ENCODE peak calls at places on chromosomes 16 and 17, in five cellular contexts. G is tibial artery, X is cardiac muscle cell, M is PC-9, D is uterus. S is an unnamed sample. For H3K4me1, the result is how much of the 10 kb centered on the place peaks cover.

GRCh38 chr16:81522141-81522701 is 77.6 kb downstream of the CMIP start:
- DNase-seq in M (peak), X (no peak), D (no peak), G (peak), S (no peak)

GRCh38 chr17:51461578-51462004 is 201.2 kb downstream of the UTP18 start:
- DNase-seq in G (no peak), D (no peak), M (no peak), X (peak), S (peak)

GRCh38 chr17:61168506-61168905 is 231.1 kb upstream of the TBX2 start:
- DNase-seq in X (no peak), D (no peak), M (peak), G (no peak), S (no peak)

GRCh38 chr17:66165537-66166123 is 26.3 kb downstream of the CEP112 start:
- DNase-seq in M (no peak), X (peak), G (no peak), D (no peak), S (no peak)

GRCh38 chr16:66295761-66296546 is 70.5 kb upstream of the CDH5 start:
- DNase-seq in X (no peak), D (no peak), G (no peak), M (peak), S (no peak)

GRCh38 chr16:85389679-85390470 is 223.2 kb upstream of the GSE1 start:
- DNase-seq in X (no peak), D (no peak), M (no peak), G (peak), S (no peak)

GRCh38 chr17:63446981-63447687 is 1.0 kb upstream of the CYB561 start:
- DNase-seq in D (no peak), X (peak), G (no peak), M (peak), S (peak)

GRCh38 chr16:89013111-89013510 is 36.1 kb upstream of the CBFA2T3 start:
- DNase-seq in M (no peak), X (no peak), G (peak), D (no peak), S (peak)

GRCh38 chr17:7330099-7331015 is 1.2 kb upstream of the NEURL4 start:
- DNase-seq in M (peak), G (peak), X (peak), D (peak), S (peak)

GRCh38 chr17:58377005-58377660 is 25.1 kb upstream of the SUPT4H1 start:
- DNase-seq in M (peak), D (no peak), G (no peak), X (no peak), S (no peak)

GRCh38 chr17:64780096-64781012 is 118.2 kb upstream of the SMURF2 start:
- DNase-seq in D (no peak), X (no peak), M (peak), G (peak), S (peak)

GRCh38 chr17:6473128-6473767 is 29.0 kb downstream of the PIMREG start:
- DNase-seq in D (peak), G (peak), X (peak), M (peak), S (peak)

GRCh38 chr16:68227850-68228553 is 7.9 kb downstream of the ESRP2 start:
- DNase-seq in G (peak), D (no peak), M (no peak), X (no peak), S (no peak)

GRCh38 chr16:2952679-2953078 is 11.4 kb upstream of the KREMEN2 start:
- DNase-seq in D (no peak), M (no peak), X (no peak), G (no peak), S (no peak)

GRCh38 chr17:83100853-83101391 is 21.5 kb downstream of the METRNL start:
- DNase-seq in G (no peak), D (no peak), M (no peak), X (no peak), S (no peak)

GRCh38 chr17:82230627-82231311 is 1.9 kb downstream of the SLC16A3 start:
- DNase-seq in X (peak), M (no peak), G (peak), D (peak), S (peak)

GRCh38 chr16:47778106-47778803 is 317.1 kb downstream of the PHKB start:
- DNase-seq in M (no peak), X (peak), G (no peak), D (no peak), S (no peak)

GRCh38 chr16:10172848-10173655 is 9.2 kb downstream of the GRIN2A start:
- DNase-seq in G (no peak), X (no peak), D (no peak), M (no peak), S (no peak)

GRCh38 chr17:71361691-71362450 is 758.9 kb upstream of the SOX9 start:
- DNase-seq in M (no peak), D (no peak), G (no peak), X (peak), S (no peak)

GRCh38 chr17:71363661-71364060 is 757.2 kb upstream of the SOX9 start:
- DNase-seq in G (no peak), M (no peak), D (no peak), X (no peak), S (no peak)

DNA sequence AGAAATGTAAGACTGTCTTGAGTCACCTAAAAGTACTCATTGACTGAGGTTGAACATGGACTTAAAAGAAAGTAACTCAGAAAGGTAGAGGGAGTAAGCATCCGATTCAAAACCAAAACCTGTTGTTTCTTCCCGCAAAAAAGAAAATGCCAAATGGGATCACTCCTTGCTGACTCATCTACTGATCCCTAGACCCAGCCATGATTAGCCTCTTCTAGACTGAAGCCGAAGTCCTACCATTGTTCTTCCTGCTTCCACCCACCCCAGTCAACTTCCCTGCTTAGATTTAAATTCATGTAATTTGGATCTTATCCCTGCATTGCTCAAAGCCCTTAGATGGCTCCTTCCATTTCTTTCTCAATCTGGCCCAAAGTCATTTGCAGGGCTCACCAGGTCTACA is 760.5 kb upstream of the SOX9 start:
- DNase-seq in D (no peak), M (no peak), X (no peak), G (no peak), S (no peak)
- H3K27ac ChIP-seq in D (no peak), M (no peak), X (no peak), G (no peak), S (no peak)

DNA sequence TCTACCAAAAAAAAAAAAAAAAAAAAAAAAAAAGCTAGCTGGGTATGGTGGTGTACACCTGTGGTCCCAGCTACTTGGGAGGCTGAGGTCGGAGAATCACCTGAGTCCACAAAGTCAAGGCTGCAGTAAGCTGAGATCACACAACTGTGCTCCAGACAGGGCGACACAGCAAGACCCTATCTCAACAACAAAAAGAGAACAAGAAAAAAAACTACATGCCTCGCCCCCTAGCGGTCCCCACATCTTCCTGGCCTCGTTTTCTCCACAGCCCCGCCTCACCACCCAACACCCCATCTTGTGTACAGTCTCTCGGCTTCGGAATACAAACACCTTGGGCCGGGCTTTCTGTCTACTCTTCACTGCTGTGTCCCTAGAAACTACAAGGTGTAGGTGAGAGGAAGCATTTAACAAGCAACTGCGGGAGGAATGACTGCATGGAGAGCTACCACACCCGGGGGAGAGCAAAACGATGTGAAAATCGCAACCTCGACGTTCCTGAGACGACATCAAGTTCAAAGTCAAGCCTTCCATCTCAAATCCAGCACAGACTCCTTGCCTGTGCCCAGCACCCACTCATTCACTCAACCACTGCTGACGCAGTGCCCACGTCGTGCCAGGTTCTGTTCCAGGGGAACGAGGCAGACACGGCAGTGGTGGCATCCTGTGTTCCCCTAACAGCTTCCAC is 9.0 kb downstream of the NTAN1 start:
- DNase-seq in X (no peak), G (no peak), D (no peak), M (no peak), S (no peak)
- H3K4me3 ChIP-seq in X (no peak), G (no peak), D (no peak), M (no peak), S (no peak)

GRCh38 chr17:44111777-44112176 is 11.7 kb downstream of the HDAC5 start:
- DNase-seq in M (no peak), D (no peak), X (no peak), G (no peak), S (no peak)
- H3K4me1 ChIP-seq in M (under half), D (under half), X (half or more), G (half or more), S (under half)

GRCh38 chr16:11687606-11688519 is 19.6 kb downstream of the SNN start:
- DNase-seq in D (peak), G (no peak), X (no peak), M (no peak), S (no peak)
- H3K27ac ChIP-seq in D (peak), G (peak), X (no peak), M (no peak), S (no peak)

DNA sequence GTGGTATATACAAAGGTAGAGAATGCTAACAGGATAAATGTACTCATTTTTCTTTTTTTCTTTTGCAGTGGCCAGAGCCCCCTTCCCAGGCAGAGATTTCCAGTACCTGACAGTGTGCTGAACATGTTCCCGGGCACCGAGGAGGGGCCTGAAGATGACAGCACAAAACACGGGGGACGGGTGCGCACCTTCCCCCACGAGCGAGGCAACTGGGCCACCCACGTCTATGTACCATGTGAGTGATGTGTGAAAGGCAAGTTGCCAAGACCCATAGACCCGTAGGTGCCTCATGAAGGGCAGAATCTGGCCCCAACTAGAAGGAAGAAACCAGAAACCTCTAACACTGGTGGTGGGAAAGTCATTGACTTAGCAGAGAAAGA is 1.2 kb downstream of the USB1 start:
- DNase-seq in X (no peak), G (no peak), M (no peak), D (no peak), S (no peak)
- H3K4me3 ChIP-seq in X (no peak), G (no peak), M (no peak), D (no peak), S (no peak)

DNA sequence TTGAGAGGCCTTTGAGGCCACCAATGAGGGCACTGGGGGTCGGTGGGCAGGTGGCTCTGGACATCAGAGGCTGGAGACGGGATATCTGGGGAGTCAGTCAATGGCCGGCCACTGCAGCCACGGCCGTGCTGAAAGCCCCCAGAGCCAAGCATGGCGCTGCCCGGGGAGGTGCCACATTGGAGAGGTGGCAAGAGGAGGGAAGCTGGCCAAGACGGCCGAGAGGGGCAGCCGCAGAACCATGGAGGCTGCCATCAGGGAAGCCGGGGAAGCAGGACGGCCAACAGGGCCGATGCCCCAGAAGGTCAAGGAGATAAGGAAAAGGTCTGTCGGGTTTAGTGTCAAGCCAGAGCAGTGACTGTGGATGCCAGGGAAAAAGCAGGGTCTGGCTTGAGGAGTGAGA is 9.8 kb downstream of the RTN4RL1 start:
- DNase-seq in M (no peak), D (no peak), G (no peak), X (no peak), S (no peak)
- H3K4me1 ChIP-seq in M (under half), D (under half), G (under half), X (under half), S (under half)